ENCODE peak calls at places on chromosomes 12 and 14, in five cellular contexts. One of them, this sample, is unnamed.

GRCh38 chr12:92144045-92144630 is 1.5 kb downstream of the BTG1 start:
- DNase-seq in mammary epithelial cell: peak
- DNase-seq in brain microvascular endothelial cell: peak
- DNase-seq in IMR-90: peak
- DNase-seq in heart right ventricle: peak
- DNase-seq in this sample: peak

GRCh38 chr14:56896231-56896630 is 86.0 kb upstream of the OTX2 start:
- DNase-seq in mammary epithelial cell: no peak
- DNase-seq in brain microvascular endothelial cell: no peak
- DNase-seq in IMR-90: no peak
- DNase-seq in heart right ventricle: no peak
- DNase-seq in this sample: no peak

GRCh38 chr12:28108599-28108998 is 81.7 kb upstream of the CCDC91 start:
- DNase-seq in mammary epithelial cell: peak
- DNase-seq in brain microvascular endothelial cell: peak
- DNase-seq in IMR-90: no peak
- DNase-seq in heart right ventricle: no peak
- DNase-seq in this sample: no peak

GRCh38 chr12:52696588-52696987 is 6.7 kb downstream of the KRT77 start:
- DNase-seq in mammary epithelial cell: no peak
- DNase-seq in brain microvascular endothelial cell: no peak
- DNase-seq in IMR-90: no peak
- DNase-seq in heart right ventricle: no peak
- DNase-seq in this sample: no peak

GRCh38 chr14:77120771-77121743 is 20.5 kb downstream of the ZDHHC22 start:
- DNase-seq in mammary epithelial cell: no peak
- DNase-seq in brain microvascular endothelial cell: no peak
- DNase-seq in IMR-90: no peak
- DNase-seq in heart right ventricle: no peak
- DNase-seq in this sample: no peak

GRCh38 chr12:69475237-69475984 is 5.2 kb downstream of the FRS2 start:
- DNase-seq in mammary epithelial cell: no peak
- DNase-seq in brain microvascular endothelial cell: peak
- DNase-seq in IMR-90: peak
- DNase-seq in heart right ventricle: no peak
- DNase-seq in this sample: no peak

GRCh38 chr12:112900298-112901145 is 6.2 kb upstream of the OAS1 start:
- DNase-seq in mammary epithelial cell: peak
- DNase-seq in brain microvascular endothelial cell: peak
- DNase-seq in IMR-90: peak
- DNase-seq in heart right ventricle: no peak
- DNase-seq in this sample: no peak

GRCh38 chr12:132429122-132429931 is 60.6 kb upstream of the FBRSL1 start:
- DNase-seq in mammary epithelial cell: peak
- DNase-seq in brain microvascular endothelial cell: no peak
- DNase-seq in IMR-90: no peak
- DNase-seq in heart right ventricle: peak
- DNase-seq in this sample: no peak

GRCh38 chr14:85853996-85854526 is 324.1 kb downstream of the FLRT2 start:
- DNase-seq in mammary epithelial cell: no peak
- DNase-seq in brain microvascular endothelial cell: no peak
- DNase-seq in IMR-90: no peak
- DNase-seq in heart right ventricle: no peak
- DNase-seq in this sample: no peak

GRCh38 chr12:130164216-130164542 is 1.9 kb downstream of the FZD10 start:
- DNase-seq in mammary epithelial cell: no peak
- DNase-seq in brain microvascular endothelial cell: no peak
- DNase-seq in IMR-90: no peak
- DNase-seq in heart right ventricle: no peak
- DNase-seq in this sample: no peak
- H3K4me3 ChIP-seq in mammary epithelial cell: no peak
- H3K4me3 ChIP-seq in brain microvascular endothelial cell: no peak
- H3K4me3 ChIP-seq in IMR-90: no peak
- H3K4me3 ChIP-seq in heart right ventricle: no peak
- H3K4me3 ChIP-seq in this sample: no peak

DNA sequence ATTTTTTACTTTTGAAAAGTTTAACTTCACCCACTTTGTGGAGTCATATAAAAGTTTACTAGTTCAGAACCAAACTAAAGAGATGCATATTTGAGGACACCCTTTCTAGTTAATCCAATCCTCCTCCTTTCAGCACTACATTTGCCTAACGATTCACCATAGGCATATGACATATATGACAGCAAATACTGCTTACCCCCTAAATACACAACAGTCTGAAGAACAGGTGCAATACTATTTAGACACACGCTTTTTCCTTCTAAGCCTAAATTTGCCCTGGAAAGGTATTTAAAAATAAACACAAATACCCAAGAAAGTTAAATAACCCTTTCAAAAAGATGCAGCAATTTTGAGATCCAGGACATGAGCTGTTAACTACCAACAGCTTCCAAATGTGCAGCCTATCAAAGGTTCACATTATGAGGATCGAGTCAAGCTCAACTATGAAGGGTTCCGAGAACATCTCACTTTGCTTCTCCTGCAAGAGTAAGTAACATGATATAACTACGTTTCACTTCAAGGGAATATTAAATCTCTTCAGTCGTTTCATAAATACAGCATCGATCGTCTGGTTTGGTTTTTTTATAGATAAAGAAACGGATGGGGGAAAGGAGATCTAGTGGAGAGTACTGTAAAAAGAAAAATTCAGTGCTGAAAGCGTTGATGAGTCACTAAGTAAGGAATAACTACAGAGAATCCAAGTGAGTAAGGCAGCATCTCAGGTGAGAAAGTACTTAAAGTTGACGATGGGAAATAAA is 693 bp upstream of the AP4S1 start:
- DNase-seq in mammary epithelial cell: peak
- DNase-seq in brain microvascular endothelial cell: no peak
- DNase-seq in IMR-90: peak
- DNase-seq in heart right ventricle: no peak
- DNase-seq in this sample: no peak
- H3K27ac ChIP-seq in mammary epithelial cell: peak
- H3K27ac ChIP-seq in brain microvascular endothelial cell: peak
- H3K27ac ChIP-seq in IMR-90: peak
- H3K27ac ChIP-seq in heart right ventricle: peak
- H3K27ac ChIP-seq in this sample: peak

DNA sequence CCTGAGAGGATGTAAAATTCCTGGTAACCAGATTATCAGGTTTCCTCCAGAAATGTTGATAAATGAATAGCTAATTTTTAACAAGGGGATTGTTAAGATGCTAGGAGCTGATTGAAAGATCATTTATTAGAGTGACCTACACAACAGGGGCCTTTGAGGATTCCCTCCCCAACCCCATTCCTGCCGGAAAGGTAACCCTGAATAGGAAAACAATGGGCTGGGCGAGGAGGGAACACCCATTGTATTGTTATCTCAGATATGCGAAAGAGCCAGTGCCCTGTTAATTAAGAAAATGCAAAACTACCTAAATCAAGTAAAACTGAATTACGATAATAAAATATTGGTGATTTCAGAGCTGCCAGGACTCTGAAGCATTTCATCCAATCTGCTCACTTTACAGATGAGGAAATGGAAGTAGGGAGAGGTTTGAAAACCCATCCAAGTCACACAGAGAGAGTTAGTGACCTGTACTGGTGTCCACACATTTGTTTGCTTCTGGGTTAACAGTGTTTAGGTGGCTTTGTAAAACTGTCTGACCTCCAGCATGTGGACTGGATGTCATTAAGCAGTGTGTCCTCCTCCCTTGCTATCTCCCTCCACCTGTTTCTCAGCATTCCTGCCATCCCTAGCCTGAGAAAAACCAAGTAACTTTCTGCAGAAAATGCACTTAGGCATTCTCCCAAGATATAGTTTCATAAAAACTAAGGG is 214.8 kb downstream of the TTC6 start:
- DNase-seq in mammary epithelial cell: no peak
- DNase-seq in brain microvascular endothelial cell: no peak
- DNase-seq in IMR-90: no peak
- DNase-seq in heart right ventricle: no peak
- DNase-seq in this sample: no peak
- H3K4me3 ChIP-seq in mammary epithelial cell: no peak
- H3K4me3 ChIP-seq in brain microvascular endothelial cell: no peak
- H3K4me3 ChIP-seq in IMR-90: no peak
- H3K4me3 ChIP-seq in heart right ventricle: no peak
- H3K4me3 ChIP-seq in this sample: no peak

DNA sequence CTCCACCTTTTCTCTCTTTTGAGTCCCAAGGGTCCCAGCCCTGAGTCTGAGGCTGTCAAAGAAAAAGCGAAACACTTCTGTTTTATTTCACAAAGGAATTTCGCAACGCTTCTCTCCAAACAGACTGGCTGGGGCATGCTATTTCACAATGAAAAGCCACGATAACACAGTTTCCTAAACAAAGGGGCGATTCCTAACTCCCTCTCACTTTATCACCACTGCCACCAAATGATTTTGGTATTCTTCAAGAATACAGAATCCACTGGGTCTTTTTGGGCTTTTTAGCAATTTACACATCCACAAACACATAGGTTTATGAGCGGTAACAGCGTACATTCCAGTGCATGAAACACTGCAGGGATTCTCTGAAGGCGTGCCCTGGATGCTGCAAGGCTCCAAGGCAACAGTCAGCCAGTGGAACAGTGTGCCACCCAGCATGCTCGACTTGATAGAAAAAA is 161.2 kb downstream of the DAD1 start:
- DNase-seq in mammary epithelial cell: peak
- DNase-seq in brain microvascular endothelial cell: peak
- DNase-seq in IMR-90: peak
- DNase-seq in heart right ventricle: no peak
- DNase-seq in this sample: no peak
- H3K27ac ChIP-seq in mammary epithelial cell: no peak
- H3K27ac ChIP-seq in brain microvascular endothelial cell: no peak
- H3K27ac ChIP-seq in IMR-90: no peak
- H3K27ac ChIP-seq in heart right ventricle: no peak
- H3K27ac ChIP-seq in this sample: no peak

GRCh38 chr12:1307796-1308195 is 286.6 kb downstream of the FBXL14 start:
- DNase-seq in mammary epithelial cell: no peak
- DNase-seq in brain microvascular endothelial cell: no peak
- DNase-seq in IMR-90: no peak
- DNase-seq in heart right ventricle: no peak
- DNase-seq in this sample: no peak
- H3K4me3 ChIP-seq in mammary epithelial cell: no peak
- H3K4me3 ChIP-seq in brain microvascular endothelial cell: no peak
- H3K4me3 ChIP-seq in IMR-90: no peak
- H3K4me3 ChIP-seq in heart right ventricle: no peak
- H3K4me3 ChIP-seq in this sample: no peak

DNA sequence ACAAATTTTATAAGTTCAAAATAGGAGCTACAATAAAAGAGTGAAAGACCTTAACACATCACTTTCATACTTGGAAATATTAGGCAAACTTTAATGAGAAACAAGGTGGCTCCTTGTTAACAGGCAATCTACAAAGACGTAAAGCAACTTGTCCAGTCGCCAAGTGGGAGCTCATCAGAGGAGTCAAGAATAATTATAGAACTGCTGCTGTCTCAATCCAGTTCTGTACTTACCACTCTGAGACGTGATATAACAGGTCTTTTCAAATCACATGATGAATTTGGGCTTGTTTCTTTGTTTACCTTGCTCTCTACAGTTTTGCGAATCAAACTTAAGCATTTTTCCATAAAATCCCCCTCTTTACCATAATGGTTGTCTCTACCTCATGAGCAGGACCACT is 3.6 kb downstream of the YBX3 start:
- DNase-seq in mammary epithelial cell: no peak
- DNase-seq in brain microvascular endothelial cell: no peak
- DNase-seq in IMR-90: no peak
- DNase-seq in heart right ventricle: no peak
- DNase-seq in this sample: no peak
- H3K27ac ChIP-seq in mammary epithelial cell: peak
- H3K27ac ChIP-seq in brain microvascular endothelial cell: no peak
- H3K27ac ChIP-seq in IMR-90: no peak
- H3K27ac ChIP-seq in heart right ventricle: peak
- H3K27ac ChIP-seq in this sample: no peak

DNA sequence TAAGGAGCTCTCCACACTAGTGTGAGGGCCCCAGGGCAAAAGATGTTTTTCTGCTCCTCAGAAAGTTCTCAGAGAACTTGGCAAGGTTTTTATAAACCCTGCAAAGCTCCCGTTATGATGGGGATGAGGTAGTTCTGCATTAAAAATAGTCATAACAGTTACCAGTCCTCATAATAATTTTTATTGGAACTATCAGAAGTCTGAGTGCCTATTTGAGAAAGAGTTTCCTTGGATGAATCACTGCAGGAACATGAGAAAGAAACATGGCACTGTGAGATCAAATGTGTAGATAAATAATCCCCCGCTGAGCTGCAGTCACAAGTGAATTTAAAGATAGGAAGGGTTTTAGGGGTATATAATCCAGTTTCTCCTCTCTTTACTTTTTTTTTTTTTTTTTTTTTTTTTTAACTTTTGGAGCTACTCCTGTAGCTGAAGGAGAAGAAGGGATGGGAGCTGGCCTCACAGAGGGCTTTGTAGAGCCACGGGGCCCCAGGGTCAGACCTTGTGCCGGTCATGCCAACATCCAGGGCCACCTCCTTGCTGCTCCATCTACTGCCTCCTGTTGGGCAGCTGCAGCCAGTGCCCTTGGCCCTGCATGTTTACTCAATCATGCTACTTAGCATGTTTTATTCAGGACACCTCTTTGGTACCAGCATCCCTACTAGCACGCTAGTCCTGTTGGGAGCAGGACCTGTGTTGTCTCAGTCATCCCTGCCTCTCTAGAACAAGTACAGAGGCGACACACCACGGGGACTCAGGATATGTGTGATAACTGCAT is 39.5 kb downstream of the EVL start:
- DNase-seq in mammary epithelial cell: peak
- DNase-seq in brain microvascular endothelial cell: peak
- DNase-seq in IMR-90: peak
- DNase-seq in heart right ventricle: no peak
- DNase-seq in this sample: no peak
- H3K4me3 ChIP-seq in mammary epithelial cell: no peak
- H3K4me3 ChIP-seq in brain microvascular endothelial cell: no peak
- H3K4me3 ChIP-seq in IMR-90: no peak
- H3K4me3 ChIP-seq in heart right ventricle: no peak
- H3K4me3 ChIP-seq in this sample: no peak

DNA sequence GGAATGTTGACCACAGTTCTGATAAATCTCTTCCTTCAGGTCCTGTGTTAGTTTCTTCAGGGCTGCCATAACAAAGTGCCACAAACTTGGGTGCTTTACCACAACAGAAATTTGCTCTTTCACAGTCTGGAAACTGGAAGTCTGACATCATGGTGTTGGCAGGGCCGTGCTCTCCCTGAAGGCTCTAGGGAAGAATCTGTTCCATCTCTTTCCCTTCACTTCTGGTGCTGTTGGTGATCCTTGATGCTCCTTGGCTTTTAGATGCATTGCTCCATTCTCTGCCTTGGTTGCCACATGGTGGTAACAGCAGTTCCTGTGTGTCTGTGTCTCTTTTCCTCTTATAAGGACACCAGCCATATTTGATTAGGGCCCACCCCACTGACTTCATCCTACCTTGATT is 32.2 kb downstream of the HMGA2 start:
- DNase-seq in mammary epithelial cell: no peak
- DNase-seq in brain microvascular endothelial cell: no peak
- DNase-seq in IMR-90: no peak
- DNase-seq in heart right ventricle: no peak
- DNase-seq in this sample: no peak
- H3K27ac ChIP-seq in mammary epithelial cell: no peak
- H3K27ac ChIP-seq in brain microvascular endothelial cell: peak
- H3K27ac ChIP-seq in IMR-90: no peak
- H3K27ac ChIP-seq in heart right ventricle: no peak
- H3K27ac ChIP-seq in this sample: peak

DNA sequence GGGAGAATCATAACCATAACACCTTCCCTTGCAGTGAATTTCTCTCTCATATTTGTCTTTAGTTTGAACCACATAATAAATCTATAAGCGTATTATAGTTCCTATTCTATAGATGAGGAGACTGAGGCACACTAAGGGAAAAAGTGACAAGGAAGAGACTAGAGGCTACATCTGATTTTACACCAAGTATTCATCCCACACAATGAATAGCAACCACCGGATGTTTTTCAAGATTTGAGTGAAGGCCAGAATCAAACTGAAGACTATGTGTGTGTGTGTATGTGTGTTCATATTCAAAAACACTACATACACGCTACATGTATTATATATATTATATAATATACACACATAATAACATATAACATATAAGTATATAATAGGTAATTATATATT is 4.7 kb downstream of the ASB2 start:
- DNase-seq in mammary epithelial cell: no peak
- DNase-seq in brain microvascular endothelial cell: no peak
- DNase-seq in IMR-90: no peak
- DNase-seq in heart right ventricle: no peak
- DNase-seq in this sample: no peak
- H3K4me3 ChIP-seq in mammary epithelial cell: no peak
- H3K4me3 ChIP-seq in brain microvascular endothelial cell: no peak
- H3K4me3 ChIP-seq in IMR-90: no peak
- H3K4me3 ChIP-seq in heart right ventricle: no peak
- H3K4me3 ChIP-seq in this sample: no peak